ENCODE peak calls at places on chromosomes 1 and 21, in six cellular contexts. H is AG09309, W is RWPE2, E is AG04450, G is psoas muscle, Z is aorta. P is an unnamed sample.

GRCh38 chr1:2482588-2482987 is 6.5 kb downstream of the PLCH2 start:
- DNase-seq in H (no peak), W (no peak), E (no peak), G (no peak), Z (no peak), P (no peak)

GRCh38 chr21:18812308-18812707 is 408.7 kb upstream of the TMPRSS15 start:
- DNase-seq in H (no peak), W (no peak), E (no peak), G (no peak), Z (no peak), P (no peak)

GRCh38 chr1:219466766-219467165 is 146.1 kb downstream of the ZC3H11B start:
- DNase-seq in H (no peak), W (no peak), E (no peak), G (no peak), Z (no peak), P (no peak)

GRCh38 chr1:156598731-156599432 is 2.4 kb downstream of the GPATCH4 start:
- DNase-seq in H (no peak), W (no peak), E (no peak), G (no peak), Z (no peak), P (no peak)

GRCh38 chr1:93715529-93716126 is 34.0 kb upstream of the BCAR3 start:
- DNase-seq in H (no peak), W (no peak), E (no peak), G (no peak), Z (no peak), P (no peak)

GRCh38 chr1:204863024-204863423 is 7.6 kb upstream of the NFASC start:
- DNase-seq in H (no peak), W (no peak), E (no peak), G (no peak), Z (no peak), P (no peak)

GRCh38 chr1:25182629-25183028 is 49.7 kb downstream of the SYF2 start:
- DNase-seq in H (peak; percentile 33), W (no peak), E (peak; percentile 4), G (no peak), Z (no peak), P (no peak)

GRCh38 chr1:12173631-12174121 is 6.9 kb downstream of the TNFRSF1B start:
- DNase-seq in H (no peak), W (no peak), E (no peak), G (peak; percentile 45), Z (no peak), P (no peak)

GRCh38 chr1:119613769-119614358 is 34.2 kb downstream of the ZNF697 start:
- DNase-seq in H (peak; percentile 39), W (no peak), E (peak; percentile 75), G (peak; percentile 79), Z (peak; percentile 91), P (peak; percentile 86)

GRCh38 chr1:184390889-184391288 is 4.1 kb downstream of the C1orf21 start:
- DNase-seq in H (no peak), W (no peak), E (no peak), G (no peak), Z (no peak), P (no peak)

GRCh38 chr1:216723274-216723780 is at the start of gene ESRRG:
- DNase-seq in H (no peak), W (no peak), E (no peak), G (peak; percentile 56), Z (peak; percentile 70), P (no peak)

GRCh38 chr1:99820546-99820945 is 29.6 kb upstream of the AGL start:
- DNase-seq in H (no peak), W (no peak), E (no peak), G (no peak), Z (no peak), P (no peak)

GRCh38 chr1:11560061-11560460 is 81.1 kb downstream of the DISP3 start:
- DNase-seq in H (no peak), W (no peak), E (no peak), G (no peak), Z (no peak), P (no peak)

GRCh38 chr21:29114765-29115164 is 15.7 kb upstream of the MAP3K7CL start:
- DNase-seq in H (no peak), W (no peak), E (peak; percentile 77), G (no peak), Z (no peak), P (no peak)

GRCh38 chr1:175865041-175865766 is 121.8 kb upstream of the TNR start:
- DNase-seq in H (no peak), W (no peak), E (no peak), G (no peak), Z (no peak), P (no peak)

GRCh38 chr1:161199506-161200119 is 759 bp upstream of the ADAMTS4 start:
- DNase-seq in H (no peak), W (no peak), E (no peak), G (no peak), Z (peak; percentile 76), P (no peak)

GRCh38 chr1:161197560-161198205 is 1.2 kb downstream of the ADAMTS4 start:
- DNase-seq in H (no peak), W (no peak), E (no peak), G (no peak), Z (peak; percentile 51), P (no peak)

GRCh38 chr1:161200421-161200991 is 1.7 kb upstream of the ADAMTS4 start:
- DNase-seq in H (no peak), W (no peak), E (no peak), G (no peak), Z (peak; percentile 47), P (peak; percentile 45)

GRCh38 chr1:161198206-161198876 is 513 bp downstream of the ADAMTS4 start:
- DNase-seq in H (no peak), W (no peak), E (no peak), G (peak; percentile 59), Z (peak; percentile 81), P (peak; percentile 57)

DNA sequence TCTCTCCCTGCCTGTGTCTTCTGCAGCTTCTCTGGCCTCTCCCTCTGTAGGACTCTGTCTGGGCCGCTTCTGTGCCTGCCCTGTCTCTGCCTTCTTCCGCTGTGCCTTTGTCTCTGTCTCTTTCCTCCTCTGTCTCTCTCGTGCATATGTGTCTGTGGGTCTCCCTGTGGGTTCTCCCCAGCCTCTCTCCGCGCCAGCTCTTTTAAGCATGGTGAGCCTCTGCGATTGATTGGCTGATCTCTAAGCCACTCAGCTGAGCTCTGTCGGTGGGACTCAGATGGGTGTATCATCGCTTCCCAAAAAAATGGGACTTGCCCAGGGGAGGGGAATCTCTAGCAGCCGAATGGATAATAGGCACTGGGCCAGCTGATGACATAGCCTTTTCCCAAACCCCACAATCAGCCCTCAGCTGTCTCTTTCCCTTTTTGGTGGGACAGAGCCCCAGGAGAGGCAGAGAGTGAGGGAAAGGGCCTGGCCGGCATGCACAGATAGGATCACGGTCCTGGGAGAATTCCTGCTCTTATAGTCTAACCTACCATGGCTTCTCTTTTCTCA is at the start of gene ADAMTS4:
- DNase-seq in H (peak; percentile 77), W (no peak), E (peak; percentile 48), G (peak; percentile 58), Z (peak; percentile 82), P (peak; percentile 83)
- H3K4me3 ChIP-seq in H (peak within 1 kb of the TSS; percentile 66), W (no peak within 1 kb of the TSS), E (peak within 1 kb of the TSS; percentile 51), G (peak within 1 kb of the TSS; percentile 64), Z (no peak within 1 kb of the TSS), P (peak within 1 kb of the TSS; percentile 40)

DNA sequence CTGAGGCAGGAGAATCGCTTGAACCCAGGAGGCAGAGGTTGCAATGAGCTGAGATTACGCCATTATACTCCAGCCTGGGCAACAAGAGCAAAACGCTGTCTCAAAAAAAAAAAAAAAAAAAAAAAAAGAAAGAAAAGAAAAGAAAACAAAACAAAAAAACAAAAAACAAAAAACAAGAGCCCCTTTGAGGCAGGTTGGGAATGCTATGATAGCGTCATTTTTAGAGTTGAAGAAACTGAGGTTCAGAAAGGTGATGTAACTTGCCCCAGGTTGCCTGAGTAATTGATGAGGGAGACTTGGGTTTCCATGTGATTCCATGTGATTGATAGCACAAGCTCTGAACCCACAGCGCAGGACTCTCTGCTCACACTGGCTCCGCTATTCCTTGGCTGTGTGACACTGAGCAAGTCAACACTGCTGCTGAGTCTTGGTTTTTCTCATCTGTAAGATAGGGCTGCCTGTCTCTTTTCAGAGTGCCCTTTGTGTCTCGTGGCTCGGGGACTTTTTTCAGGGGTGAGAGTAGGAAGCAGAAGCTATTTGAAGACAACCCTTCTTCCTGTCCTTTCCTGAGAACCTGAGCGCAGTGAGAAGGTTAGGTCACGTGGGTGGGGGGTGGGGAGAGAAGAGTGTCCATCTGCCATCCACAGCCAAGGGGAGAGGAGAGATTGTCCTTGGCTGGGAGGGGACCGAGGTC is 2.5 kb downstream of the CNR2 start:
- DNase-seq in H (no peak), W (no peak), E (no peak), G (no peak), Z (no peak), P (no peak)
- H3K4me3 ChIP-seq in H (no peak overlapping the region), W (no peak overlapping the region), E (no peak overlapping the region), G (no peak overlapping the region), Z (no peak overlapping the region), P (no peak overlapping the region)

DNA sequence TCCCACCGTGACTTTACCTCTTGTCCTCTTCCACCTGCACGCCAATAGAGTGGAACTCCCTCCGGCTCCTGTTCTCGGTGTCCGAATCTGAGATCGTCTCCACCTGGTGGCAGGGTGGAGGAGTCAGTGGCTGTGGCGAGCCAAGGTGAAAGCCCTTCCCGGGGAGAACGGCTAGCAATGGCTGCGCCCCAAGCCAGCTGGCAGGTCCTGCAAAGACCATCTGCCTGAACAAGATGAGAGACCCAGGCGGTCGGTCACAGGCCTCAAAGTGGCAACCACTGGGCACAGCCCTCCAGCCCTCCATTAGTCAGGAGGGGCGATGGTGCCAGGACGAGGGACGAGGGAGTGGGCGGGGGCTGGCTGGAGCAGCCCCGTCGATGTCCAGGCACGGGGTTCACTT is 25.4 kb upstream of the SMIM12 start:
- DNase-seq in H (no peak), W (no peak), E (no peak), G (no peak), Z (no peak), P (no peak)
- H3K4me3 ChIP-seq in H (no peak overlapping the region), W (peak overlapping the region; percentile 8), E (no peak overlapping the region), G (peak overlapping the region; percentile 47), Z (no peak overlapping the region), P (no peak overlapping the region)

GRCh38 chr1:200874694-200875093 is 1.9 kb downstream of the GPR25 start:
- DNase-seq in H (no peak), W (no peak), E (no peak), G (no peak), Z (peak; percentile 33), P (no peak)

GRCh38 chr1:200872446-200873115 is at the start of gene GPR25:
- DNase-seq in H (no peak), W (no peak), E (no peak), G (no peak), Z (no peak), P (no peak)

GRCh38 chr1:200873671-200874397 is 1.1 kb downstream of the GPR25 start:
- DNase-seq in H (no peak), W (no peak), E (no peak), G (no peak), Z (peak; percentile 33), P (no peak)

GRCh38 chr1:200875416-200875815 is 2.6 kb downstream of the GPR25 start:
- DNase-seq in H (no peak), W (no peak), E (no peak), G (no peak), Z (peak; percentile 14), P (no peak)

DNA sequence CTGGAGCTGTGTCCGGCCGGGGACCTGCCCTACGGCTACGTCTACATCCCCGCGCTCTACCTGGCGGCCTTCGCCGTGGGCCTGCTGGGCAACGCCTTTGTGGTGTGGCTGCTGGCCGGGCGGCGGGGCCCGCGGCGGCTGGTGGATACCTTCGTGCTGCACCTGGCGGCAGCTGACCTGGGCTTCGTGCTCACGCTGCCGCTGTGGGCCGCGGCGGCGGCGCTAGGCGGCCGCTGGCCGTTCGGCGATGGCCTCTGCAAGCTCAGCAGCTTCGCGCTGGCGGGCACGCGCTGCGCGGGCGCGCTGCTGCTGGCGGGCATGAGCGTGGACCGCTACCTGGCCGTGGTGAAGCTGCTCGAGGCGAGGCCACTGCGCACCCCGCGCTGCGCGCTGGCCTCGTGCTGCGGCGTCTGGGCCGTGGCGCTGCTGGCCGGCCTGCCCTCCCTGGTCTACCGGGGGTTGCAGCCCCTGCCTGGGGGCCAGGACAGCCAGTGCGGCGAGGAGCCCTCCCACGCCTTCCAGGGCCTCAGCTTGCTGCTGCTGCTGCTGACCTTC is 412 bp downstream of the GPR25 start:
- DNase-seq in H (no peak), W (no peak), E (no peak), G (no peak), Z (no peak), P (no peak)
- H3K4me3 ChIP-seq in H (no peak overlapping the region), W (peak overlapping the region; percentile 4), E (peak overlapping the region; percentile 25), G (peak overlapping the region; percentile 56), Z (peak overlapping the region; percentile 10), P (no peak overlapping the region)

P was measured in uterus.